ENCODE peak calls at places on chromosomes 2 and 18, in seven cellular contexts. One of them, this sample, is unnamed.

GRCh38 chr2:124534015-124534414 is 508.9 kb downstream of the CNTNAP5 start:
- DNase-seq in left ventricle myocardium inferior: no peak
- DNase-seq in NB4: no peak
- DNase-seq in psoas muscle: no peak
- DNase-seq in SJSA1: no peak
- DNase-seq in heart right ventricle: no peak
- DNase-seq in right cardiac atrium: no peak
- DNase-seq in this sample: no peak

GRCh38 chr2:196415384-196415783 is 224.1 kb upstream of the CCDC150 start:
- DNase-seq in SJSA1: no peak
- DNase-seq in right cardiac atrium: no peak
- DNase-seq in heart right ventricle: no peak
- DNase-seq in NB4: no peak
- DNase-seq in left ventricle myocardium inferior: no peak
- DNase-seq in psoas muscle: no peak
- DNase-seq in this sample: no peak

GRCh38 chr2:18077724-18078123 is 199.3 kb downstream of the KCNS3 start:
- DNase-seq in SJSA1: no peak
- DNase-seq in heart right ventricle: no peak
- DNase-seq in psoas muscle: no peak
- DNase-seq in right cardiac atrium: no peak
- DNase-seq in NB4: peak
- DNase-seq in left ventricle myocardium inferior: no peak
- DNase-seq in this sample: no peak

GRCh38 chr2:96245609-96246390 is 20.0 kb downstream of the TMEM127 start:
- DNase-seq in NB4: peak
- DNase-seq in left ventricle myocardium inferior: no peak
- DNase-seq in heart right ventricle: no peak
- DNase-seq in SJSA1: no peak
- DNase-seq in psoas muscle: no peak
- DNase-seq in right cardiac atrium: no peak
- DNase-seq in this sample: no peak

GRCh38 chr18:49650426-49650891 is 88.6 kb downstream of the LIPG start:
- DNase-seq in heart right ventricle: no peak
- DNase-seq in left ventricle myocardium inferior: no peak
- DNase-seq in right cardiac atrium: no peak
- DNase-seq in NB4: peak
- DNase-seq in SJSA1: no peak
- DNase-seq in psoas muscle: no peak
- DNase-seq in this sample: no peak

GRCh38 chr2:216029416-216030129 is 16.2 kb upstream of the MREG start:
- DNase-seq in left ventricle myocardium inferior: no peak
- DNase-seq in SJSA1: no peak
- DNase-seq in heart right ventricle: no peak
- DNase-seq in psoas muscle: no peak
- DNase-seq in right cardiac atrium: no peak
- DNase-seq in NB4: no peak
- DNase-seq in this sample: no peak

GRCh38 chr18:55522011-55522410 is 66.0 kb downstream of the TCF4 start:
- DNase-seq in heart right ventricle: no peak
- DNase-seq in NB4: peak
- DNase-seq in psoas muscle: no peak
- DNase-seq in left ventricle myocardium inferior: no peak
- DNase-seq in SJSA1: no peak
- DNase-seq in right cardiac atrium: peak
- DNase-seq in this sample: no peak

GRCh38 chr2:111068435-111069058 is 52.2 kb upstream of the BCL2L11 start:
- DNase-seq in NB4: peak
- DNase-seq in left ventricle myocardium inferior: no peak
- DNase-seq in SJSA1: no peak
- DNase-seq in heart right ventricle: no peak
- DNase-seq in right cardiac atrium: no peak
- DNase-seq in psoas muscle: no peak
- DNase-seq in this sample: no peak

GRCh38 chr2:136060401-136060940 is 57.5 kb downstream of the CXCR4 start:
- DNase-seq in heart right ventricle: no peak
- DNase-seq in NB4: no peak
- DNase-seq in left ventricle myocardium inferior: no peak
- DNase-seq in SJSA1: peak
- DNase-seq in right cardiac atrium: no peak
- DNase-seq in psoas muscle: no peak
- DNase-seq in this sample: no peak

GRCh38 chr2:121330921-121331320 is 45.9 kb upstream of the TFCP2L1 start:
- DNase-seq in psoas muscle: no peak
- DNase-seq in SJSA1: peak
- DNase-seq in left ventricle myocardium inferior: no peak
- DNase-seq in right cardiac atrium: no peak
- DNase-seq in heart right ventricle: no peak
- DNase-seq in NB4: no peak
- DNase-seq in this sample: no peak

GRCh38 chr2:191821078-191821477 is 25.8 kb downstream of the CAVIN2 start:
- DNase-seq in left ventricle myocardium inferior: no peak
- DNase-seq in right cardiac atrium: no peak
- DNase-seq in psoas muscle: no peak
- DNase-seq in NB4: no peak
- DNase-seq in SJSA1: no peak
- DNase-seq in heart right ventricle: no peak
- DNase-seq in this sample: no peak

GRCh38 chr2:156779416-156780117 is 343.4 kb downstream of the GPD2 start:
- DNase-seq in psoas muscle: no peak
- DNase-seq in right cardiac atrium: no peak
- DNase-seq in left ventricle myocardium inferior: no peak
- DNase-seq in SJSA1: no peak
- DNase-seq in NB4: no peak
- DNase-seq in heart right ventricle: no peak
- DNase-seq in this sample: no peak

GRCh38 chr2:223007531-223007930 is 44.5 kb upstream of the KCNE4 start:
- DNase-seq in heart right ventricle: no peak
- DNase-seq in NB4: no peak
- DNase-seq in SJSA1: no peak
- DNase-seq in psoas muscle: no peak
- DNase-seq in right cardiac atrium: no peak
- DNase-seq in left ventricle myocardium inferior: no peak
- DNase-seq in this sample: no peak

GRCh38 chr2:86769838-86770237 is 20.9 kb downstream of the CD8A start:
- DNase-seq in NB4: no peak
- DNase-seq in SJSA1: no peak
- DNase-seq in psoas muscle: no peak
- DNase-seq in left ventricle myocardium inferior: no peak
- DNase-seq in heart right ventricle: no peak
- DNase-seq in right cardiac atrium: no peak
- DNase-seq in this sample: no peak

GRCh38 chr2:238220892-238221521 is 17.5 kb upstream of the ILKAP start:
- DNase-seq in SJSA1: no peak
- DNase-seq in right cardiac atrium: peak
- DNase-seq in left ventricle myocardium inferior: no peak
- DNase-seq in heart right ventricle: no peak
- DNase-seq in NB4: no peak
- DNase-seq in psoas muscle: no peak
- DNase-seq in this sample: no peak

GRCh38 chr2:2580341-2580740 is 249.3 kb upstream of the MYT1L start:
- DNase-seq in right cardiac atrium: no peak
- DNase-seq in NB4: no peak
- DNase-seq in left ventricle myocardium inferior: no peak
- DNase-seq in SJSA1: peak
- DNase-seq in heart right ventricle: no peak
- DNase-seq in psoas muscle: no peak
- DNase-seq in this sample: no peak

GRCh38 chr2:159890945-159891588 is 93.1 kb upstream of the CD302 start:
- DNase-seq in heart right ventricle: no peak
- DNase-seq in left ventricle myocardium inferior: no peak
- DNase-seq in right cardiac atrium: no peak
- DNase-seq in SJSA1: no peak
- DNase-seq in psoas muscle: no peak
- DNase-seq in NB4: no peak
- DNase-seq in this sample: peak

GRCh38 chr18:30439174-30439573 is 603.4 kb downstream of the DSC3 start:
- DNase-seq in SJSA1: no peak
- DNase-seq in heart right ventricle: no peak
- DNase-seq in NB4: no peak
- DNase-seq in psoas muscle: no peak
- DNase-seq in left ventricle myocardium inferior: no peak
- DNase-seq in right cardiac atrium: no peak
- DNase-seq in this sample: no peak

GRCh38 chr2:179613701-179614100 is 247.7 kb downstream of the ZNF385B start:
- DNase-seq in left ventricle myocardium inferior: no peak
- DNase-seq in right cardiac atrium: no peak
- DNase-seq in heart right ventricle: no peak
- DNase-seq in psoas muscle: no peak
- DNase-seq in SJSA1: no peak
- DNase-seq in NB4: no peak
- DNase-seq in this sample: no peak

DNA sequence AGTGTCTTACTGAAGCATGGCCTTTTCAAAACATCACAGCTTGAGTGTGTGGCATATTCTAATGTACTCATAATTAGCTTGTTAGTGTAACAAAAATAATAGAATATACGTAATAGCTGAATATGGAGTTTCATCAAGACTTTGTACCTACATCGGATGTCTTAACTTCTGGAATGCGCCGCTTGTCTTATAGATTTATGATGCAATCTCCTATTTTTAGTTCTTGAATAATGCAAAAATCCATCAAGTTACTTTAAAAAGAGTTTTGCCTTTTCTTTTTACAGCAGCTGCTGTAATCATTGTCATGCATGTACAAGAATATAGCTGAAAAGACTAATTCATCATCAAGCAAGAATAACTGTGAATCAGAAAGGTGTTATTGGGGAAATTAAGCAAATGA is 140.7 kb upstream of the SCN7A start:
- DNase-seq in left ventricle myocardium inferior: no peak
- DNase-seq in NB4: no peak
- DNase-seq in SJSA1: no peak
- DNase-seq in psoas muscle: no peak
- DNase-seq in heart right ventricle: no peak
- DNase-seq in right cardiac atrium: no peak
- DNase-seq in this sample: no peak
- H3K4me3 ChIP-seq in left ventricle myocardium inferior: no peak
- H3K4me3 ChIP-seq in NB4: no peak
- H3K4me3 ChIP-seq in SJSA1: no peak
- H3K4me3 ChIP-seq in psoas muscle: no peak
- H3K4me3 ChIP-seq in heart right ventricle: no peak
- H3K4me3 ChIP-seq in right cardiac atrium: no peak
- H3K4me3 ChIP-seq in this sample: no peak

GRCh38 chr2:53174539-53174938 is 593.1 kb upstream of the CHAC2 start:
- DNase-seq in left ventricle myocardium inferior: no peak
- DNase-seq in heart right ventricle: no peak
- DNase-seq in right cardiac atrium: no peak
- DNase-seq in psoas muscle: no peak
- DNase-seq in NB4: no peak
- DNase-seq in SJSA1: no peak
- DNase-seq in this sample: no peak
- H3K4me3 ChIP-seq in left ventricle myocardium inferior: no peak
- H3K4me3 ChIP-seq in heart right ventricle: no peak
- H3K4me3 ChIP-seq in right cardiac atrium: no peak
- H3K4me3 ChIP-seq in psoas muscle: no peak
- H3K4me3 ChIP-seq in NB4: no peak
- H3K4me3 ChIP-seq in SJSA1: no peak
- H3K4me3 ChIP-seq in this sample: no peak

GRCh38 chr2:11703700-11704099 is 33.7 kb upstream of the NTSR2 start:
- DNase-seq in SJSA1: no peak
- DNase-seq in left ventricle myocardium inferior: no peak
- DNase-seq in right cardiac atrium: no peak
- DNase-seq in heart right ventricle: no peak
- DNase-seq in NB4: no peak
- DNase-seq in psoas muscle: no peak
- DNase-seq in this sample: no peak

GRCh38 chr2:11701206-11701605 is 31.2 kb upstream of the NTSR2 start:
- DNase-seq in right cardiac atrium: no peak
- DNase-seq in NB4: no peak
- DNase-seq in left ventricle myocardium inferior: no peak
- DNase-seq in SJSA1: no peak
- DNase-seq in psoas muscle: no peak
- DNase-seq in heart right ventricle: no peak
- DNase-seq in this sample: no peak

GRCh38 chr2:11701831-11702301 is 31.9 kb upstream of the NTSR2 start:
- DNase-seq in heart right ventricle: no peak
- DNase-seq in left ventricle myocardium inferior: no peak
- DNase-seq in psoas muscle: no peak
- DNase-seq in NB4: peak
- DNase-seq in right cardiac atrium: peak
- DNase-seq in SJSA1: no peak
- DNase-seq in this sample: no peak

GRCh38 chr2:11705063-11705462 is 35.1 kb upstream of the NTSR2 start:
- DNase-seq in SJSA1: no peak
- DNase-seq in heart right ventricle: no peak
- DNase-seq in left ventricle myocardium inferior: no peak
- DNase-seq in NB4: no peak
- DNase-seq in psoas muscle: no peak
- DNase-seq in right cardiac atrium: no peak
- DNase-seq in this sample: no peak

DNA sequence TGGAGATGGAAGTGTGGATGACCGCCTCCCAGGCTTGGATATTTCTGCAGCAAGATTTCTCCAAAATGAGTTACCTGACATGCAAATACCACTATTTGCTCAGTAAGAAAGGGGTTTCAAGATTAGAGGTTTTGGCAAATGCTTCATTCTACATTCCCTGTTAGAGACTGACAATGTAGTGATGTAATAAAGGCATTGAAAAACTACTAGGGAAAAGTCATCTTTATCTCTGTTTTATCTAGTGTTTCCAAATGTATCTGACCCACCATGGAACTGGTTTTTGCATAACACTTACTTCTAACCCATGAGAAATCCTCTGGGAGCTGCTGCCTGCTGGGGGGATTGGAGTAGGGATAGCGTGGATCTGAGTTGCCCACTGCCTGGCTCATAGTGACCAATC is 33.0 kb upstream of the NTSR2 start:
- DNase-seq in heart right ventricle: no peak
- DNase-seq in SJSA1: no peak
- DNase-seq in NB4: no peak
- DNase-seq in psoas muscle: no peak
- DNase-seq in left ventricle myocardium inferior: no peak
- DNase-seq in right cardiac atrium: no peak
- DNase-seq in this sample: no peak
- H3K4me3 ChIP-seq in heart right ventricle: no peak
- H3K4me3 ChIP-seq in SJSA1: no peak
- H3K4me3 ChIP-seq in NB4: no peak
- H3K4me3 ChIP-seq in psoas muscle: no peak
- H3K4me3 ChIP-seq in left ventricle myocardium inferior: no peak
- H3K4me3 ChIP-seq in right cardiac atrium: no peak
- H3K4me3 ChIP-seq in this sample: no peak

DNA sequence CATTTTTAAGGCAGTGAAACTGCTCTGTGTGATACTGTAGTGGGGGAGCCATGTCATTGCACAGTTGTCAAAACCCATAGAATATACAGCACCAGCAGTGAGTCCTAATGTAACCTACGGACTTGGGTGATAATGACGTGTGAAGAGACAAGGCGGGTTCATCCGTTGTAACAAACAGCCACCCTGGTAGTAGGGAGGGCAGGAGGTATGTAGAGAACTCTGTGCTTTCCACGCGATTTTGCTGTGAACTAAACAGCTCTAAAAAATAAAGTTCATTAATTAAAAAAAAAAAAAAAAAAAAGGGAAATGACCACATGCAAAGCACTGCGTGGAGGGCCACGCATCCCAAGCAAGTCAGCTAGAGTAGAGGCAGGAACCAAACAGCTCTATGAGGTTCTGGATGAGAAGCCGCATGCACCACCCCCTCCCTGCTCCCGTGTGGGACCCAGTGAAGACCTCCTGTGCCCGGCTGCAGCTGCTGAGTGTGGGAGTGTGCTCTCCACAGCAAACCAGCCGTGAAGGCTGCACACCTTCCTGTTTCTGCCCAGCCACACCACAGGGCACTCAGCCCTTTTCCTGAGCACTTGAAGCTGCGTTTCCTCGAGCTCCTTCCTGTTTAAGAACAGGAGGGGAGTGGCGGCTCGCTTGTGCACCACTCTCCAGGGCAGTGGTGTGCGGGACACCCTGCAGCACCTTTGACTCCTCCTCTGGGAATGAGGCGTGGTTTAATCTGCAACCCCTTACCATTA is 65.6 kb downstream of the ODC1 start:
- DNase-seq in psoas muscle: no peak
- DNase-seq in NB4: peak
- DNase-seq in heart right ventricle: no peak
- DNase-seq in right cardiac atrium: peak
- DNase-seq in left ventricle myocardium inferior: no peak
- DNase-seq in SJSA1: no peak
- DNase-seq in this sample: peak
- H3K4me3 ChIP-seq in psoas muscle: no peak
- H3K4me3 ChIP-seq in NB4: peak
- H3K4me3 ChIP-seq in heart right ventricle: no peak
- H3K4me3 ChIP-seq in right cardiac atrium: no peak
- H3K4me3 ChIP-seq in left ventricle myocardium inferior: peak
- H3K4me3 ChIP-seq in SJSA1: no peak
- H3K4me3 ChIP-seq in this sample: no peak